ENCODE peak calls at places on chromosomes 5 and 9, in seven cellular contexts. F, V, S, T, U, Q and Y are unnamed samples.

GRCh38 chr9:131432597-131433301 is 38.9 kb downstream of the PRRC2B start:
- DNase-seq in F (peak; percentile 47), V (peak; percentile 31), S (no peak), T (no peak), U (no peak), Q (no peak), Y (no peak)

GRCh38 chr5:126948011-126948355 is 82.4 kb downstream of the MARCHF3 start:
- DNase-seq in F (no peak), V (no peak), S (no peak), T (no peak), U (no peak), Q (no peak), Y (no peak)

GRCh38 chr9:37582548-37583157 is 6.5 kb upstream of the FBXO10 start:
- DNase-seq in F (no peak), V (no peak), S (no peak), T (no peak), U (no peak), Q (no peak), Y (no peak)

GRCh38 chr5:98339141-98339848 is 434.2 kb upstream of the RGMB start:
- DNase-seq in F (no peak), V (peak; percentile 63), S (no peak), T (no peak), U (no peak), Q (no peak), Y (no peak)

GRCh38 chr5:135508496-135509005 is 27.2 kb downstream of the NEUROG1 start:
- DNase-seq in F (no peak), V (no peak), S (no peak), T (no peak), U (no peak), Q (no peak), Y (no peak)

GRCh38 chr5:80672140-80672736 is 17.5 kb upstream of the DHFR start:
- DNase-seq in F (peak; percentile 77), V (peak; percentile 81), S (peak; percentile 75), T (peak; percentile 61), U (peak; percentile 85), Q (peak; percentile 76), Y (peak; percentile 77)

GRCh38 chr9:83235524-83235923 is 172.6 kb upstream of the RASEF start:
- DNase-seq in F (no peak), V (no peak), S (no peak), T (no peak), U (no peak), Q (no peak), Y (no peak)

GRCh38 chr5:138968601-138969000 is 93.5 kb upstream of the LRRTM2 start:
- DNase-seq in F (no peak), V (peak; percentile 38), S (no peak), T (no peak), U (peak; percentile 49), Q (no peak), Y (no peak)

GRCh38 chr9:15416880-15417279 is 5.8 kb upstream of the SNAPC3 start:
- DNase-seq in F (no peak), V (no peak), S (peak; percentile 63), T (peak; percentile 40), U (peak; percentile 48), Q (no peak), Y (peak; percentile 47)

GRCh38 chr5:151758141-151758429 is 346 bp downstream of the ATOX1 start:
- DNase-seq in F (no peak), V (peak; percentile 87), S (peak; percentile 31), T (no peak), U (peak; percentile 40), Q (no peak), Y (no peak)

GRCh38 chr5:15691536-15691935 is 191.6 kb downstream of the FBXL7 start:
- DNase-seq in F (no peak), V (no peak), S (no peak), T (no peak), U (no peak), Q (no peak), Y (no peak)

GRCh38 chr9:113837349-113837748 is 38.8 kb upstream of the ZNF618 start:
- DNase-seq in F (no peak), V (no peak), S (no peak), T (no peak), U (no peak), Q (no peak), Y (no peak)

GRCh38 chr5:32508806-32509805 is 64.6 kb upstream of the ZFR start:
- DNase-seq in F (no peak), V (no peak), S (no peak), T (no peak), U (no peak), Q (no peak), Y (no peak)

GRCh38 chr9:90921104-90921503 is 119.5 kb downstream of the SYK start:
- DNase-seq in F (peak; percentile 78), V (no peak), S (peak; percentile 76), T (no peak), U (peak; percentile 99), Q (peak; percentile 73), Y (peak; percentile 83)
- TF ChIP-seq POLR2A in F (no peak), V (no peak), S (no peak), T (no peak), U (no peak), Q (no peak), Y (no peak)

GRCh38 chr5:177456591-177456964 is 10.0 kb downstream of the PRR7 start:
- DNase-seq in F (no peak), V (no peak), S (no peak), T (no peak), U (no peak), Q (no peak), Y (no peak)

GRCh38 chr5:177454397-177455035 is 7.9 kb downstream of the PRR7 start:
- DNase-seq in F (peak; percentile 90), V (peak; percentile 99), S (peak; percentile 96), T (peak; percentile 88), U (peak; percentile 92), Q (peak; percentile 92), Y (peak; percentile 92)

GRCh38 chr5:177453852-177454396 is 7.3 kb downstream of the PRR7 start:
- DNase-seq in F (peak; percentile 56), V (no peak), S (no peak), T (no peak), U (peak; percentile 25), Q (no peak), Y (no peak)

GRCh38 chr5:177455661-177456590 is 9.3 kb downstream of the PRR7 start:
- DNase-seq in F (peak; percentile 93), V (peak; percentile 98), S (peak; percentile 96), T (peak; percentile 97), U (peak; percentile 97), Q (peak; percentile 95), Y (peak; percentile 97)

GRCh38 chr5:177455036-177455660 is 8.5 kb downstream of the PRR7 start:
- DNase-seq in F (peak; percentile 62), V (peak; percentile 98), S (peak; percentile 90), T (peak; percentile 76), U (peak; percentile 87), Q (no peak), Y (peak; percentile 88)
- TF ChIP-seq POLR2A in F (no peak), V (peak; percentile 2), S (no peak), T (peak; percentile 28), U (no peak), Q (no peak), Y (peak; percentile 53)

GRCh38 chr9:24828687-24829086 is 283.0 kb upstream of the IZUMO3 start:
- DNase-seq in F (no peak), V (no peak), S (no peak), T (no peak), U (no peak), Q (no peak), Y (no peak)

DNA sequence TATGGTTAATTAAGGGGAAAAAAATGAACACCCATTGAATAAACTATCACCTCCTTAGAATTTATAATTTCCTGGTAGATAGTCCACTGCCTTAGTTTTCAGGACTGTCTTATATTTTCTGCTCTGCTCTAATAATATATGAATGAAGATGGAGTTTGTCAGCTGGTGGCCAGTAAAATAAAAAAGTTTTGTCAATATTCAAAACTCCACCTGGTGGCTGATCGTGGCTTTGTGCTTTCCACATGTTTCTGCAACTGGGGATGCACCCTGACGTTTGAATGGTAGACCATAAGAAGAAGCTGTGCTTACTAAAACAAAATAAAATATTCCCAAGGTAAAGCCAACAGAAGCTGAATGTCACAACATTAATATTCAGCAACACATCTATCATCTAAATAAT is 286.6 kb upstream of the IZUMO3 start:
- DNase-seq in F (no peak), V (no peak), S (no peak), T (no peak), U (no peak), Q (no peak), Y (no peak)
- TF ChIP-seq POLR2A in F (no peak), V (no peak), S (no peak), T (no peak), U (no peak), Q (no peak), Y (no peak)

DNA sequence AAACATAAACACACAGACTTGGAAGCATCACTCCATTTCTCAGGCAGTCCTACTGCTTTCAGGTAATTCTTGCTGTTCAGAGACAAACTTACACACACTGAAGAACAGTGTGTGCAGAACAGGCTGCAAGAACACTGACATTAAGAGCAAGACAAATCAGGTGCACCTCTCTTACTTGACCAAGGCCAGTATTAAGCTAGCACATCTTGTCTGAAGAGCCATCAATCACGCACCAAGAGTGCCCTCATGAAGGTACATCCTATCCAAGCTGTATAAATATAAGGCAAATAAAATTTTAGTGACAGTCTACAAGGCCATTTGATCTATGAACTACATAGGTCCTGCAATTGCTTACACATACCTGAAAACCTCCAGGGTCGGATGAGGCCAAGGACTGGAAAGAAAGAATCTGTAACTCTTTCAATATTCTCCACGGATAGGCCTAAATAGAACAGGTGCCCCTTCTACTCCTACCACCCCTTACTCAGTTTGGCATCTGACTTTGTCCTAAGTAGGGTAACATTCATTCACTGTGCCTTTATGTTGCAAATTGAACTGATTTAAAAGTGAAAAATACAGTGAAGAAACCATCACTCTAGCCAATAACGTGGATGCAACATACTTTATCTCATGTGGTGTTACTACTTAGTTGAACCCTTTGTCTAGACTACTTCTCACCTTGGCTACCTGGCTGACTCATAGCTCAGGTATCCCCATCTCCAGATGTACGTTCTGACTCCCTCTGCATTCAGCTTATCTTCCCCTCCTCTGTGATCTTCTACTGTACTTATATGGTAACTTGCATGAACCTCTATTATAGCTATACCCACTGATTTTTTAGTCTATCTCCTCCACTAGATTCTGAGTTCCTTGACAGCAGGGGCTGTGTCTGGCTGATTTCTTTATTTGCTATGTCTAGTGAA is 256.3 kb downstream of the KIAA0825 start:
- DNase-seq in F (no peak), V (no peak), S (no peak), T (no peak), U (no peak), Q (no peak), Y (no peak)
- TF ChIP-seq POLR2A in F (no peak), V (no peak), S (no peak), T (no peak), U (no peak), Q (no peak), Y (no peak)